ENCODE peak calls at places on chromosomes 4 and X, in seven cellular contexts. One of them, this sample, is unnamed. For H3K4me1, the result is how much of the 10 kb centered on the place peaks cover.

GRCh38 chr4:79588679-79589078 is 180.7 kb upstream of the GK2 start:
- DNase-seq in OCI-LY7: no peak
- DNase-seq in PC-3: no peak
- DNase-seq in hepatocyte: no peak
- DNase-seq in GM23338: no peak
- DNase-seq in neural progenitor cell: no peak
- DNase-seq in MM.1S: no peak
- DNase-seq in this sample: peak

GRCh38 chr4:2071912-2072867 is 13.1 kb downstream of the NAT8L start:
- DNase-seq in OCI-LY7: no peak
- DNase-seq in PC-3: no peak
- DNase-seq in hepatocyte: no peak
- DNase-seq in GM23338: no peak
- DNase-seq in neural progenitor cell: no peak
- DNase-seq in MM.1S: no peak
- DNase-seq in this sample: no peak

GRCh38 chrX:41734530-41734929 is 10.5 kb downstream of the GPR82 start:
- DNase-seq in OCI-LY7: peak
- DNase-seq in PC-3: peak
- DNase-seq in hepatocyte: no peak
- DNase-seq in GM23338: peak
- DNase-seq in neural progenitor cell: peak
- DNase-seq in MM.1S: no peak
- DNase-seq in this sample: peak

GRCh38 chr4:159401791-159402380 is 299.0 kb downstream of the RAPGEF2 start:
- DNase-seq in OCI-LY7: no peak
- DNase-seq in PC-3: peak
- DNase-seq in hepatocyte: peak
- DNase-seq in GM23338: no peak
- DNase-seq in neural progenitor cell: peak
- DNase-seq in MM.1S: no peak
- DNase-seq in this sample: peak

GRCh38 chrX:20522420-20522819 is 255.7 kb upstream of the RPS6KA3 start:
- DNase-seq in OCI-LY7: no peak
- DNase-seq in PC-3: no peak
- DNase-seq in hepatocyte: no peak
- DNase-seq in GM23338: no peak
- DNase-seq in neural progenitor cell: no peak
- DNase-seq in MM.1S: no peak
- DNase-seq in this sample: no peak

GRCh38 chr4:169540774-169541173 is 71.6 kb downstream of the NEK1 start:
- DNase-seq in OCI-LY7: no peak
- DNase-seq in PC-3: no peak
- DNase-seq in hepatocyte: no peak
- DNase-seq in GM23338: no peak
- DNase-seq in neural progenitor cell: no peak
- DNase-seq in MM.1S: no peak
- DNase-seq in this sample: peak

GRCh38 chrX:24448762-24449161 is 16.3 kb upstream of the PDK3 start:
- DNase-seq in OCI-LY7: no peak
- DNase-seq in PC-3: no peak
- DNase-seq in hepatocyte: no peak
- DNase-seq in GM23338: no peak
- DNase-seq in neural progenitor cell: no peak
- DNase-seq in MM.1S: no peak
- DNase-seq in this sample: no peak

GRCh38 chr4:66564901-66565648 is 894.8 kb upstream of the EPHA5 start:
- DNase-seq in OCI-LY7: no peak
- DNase-seq in PC-3: no peak
- DNase-seq in hepatocyte: peak
- DNase-seq in GM23338: no peak
- DNase-seq in neural progenitor cell: no peak
- DNase-seq in MM.1S: no peak
- DNase-seq in this sample: peak

GRCh38 chr4:88012652-88013051 is 5.2 kb downstream of the PKD2 start:
- DNase-seq in OCI-LY7: peak
- DNase-seq in PC-3: no peak
- DNase-seq in hepatocyte: no peak
- DNase-seq in GM23338: no peak
- DNase-seq in neural progenitor cell: no peak
- DNase-seq in MM.1S: no peak
- DNase-seq in this sample: no peak

GRCh38 chrX:22650691-22651090 is 349.1 kb upstream of the DDX53 start:
- DNase-seq in OCI-LY7: no peak
- DNase-seq in PC-3: no peak
- DNase-seq in hepatocyte: no peak
- DNase-seq in GM23338: no peak
- DNase-seq in neural progenitor cell: no peak
- DNase-seq in MM.1S: no peak
- DNase-seq in this sample: no peak

GRCh38 chrX:54794004-54794403 is 4.1 kb downstream of the ITIH6 start:
- DNase-seq in OCI-LY7: no peak
- DNase-seq in PC-3: no peak
- DNase-seq in hepatocyte: no peak
- DNase-seq in GM23338: no peak
- DNase-seq in neural progenitor cell: no peak
- DNase-seq in MM.1S: no peak
- DNase-seq in this sample: no peak

GRCh38 chr4:8817081-8817812 is 54.4 kb downstream of the HMX1 start:
- DNase-seq in OCI-LY7: no peak
- DNase-seq in PC-3: no peak
- DNase-seq in hepatocyte: no peak
- DNase-seq in GM23338: no peak
- DNase-seq in neural progenitor cell: no peak
- DNase-seq in MM.1S: no peak
- DNase-seq in this sample: no peak

GRCh38 chr4:6658635-6659075 is 18.2 kb downstream of the MRFAP1 start:
- DNase-seq in OCI-LY7: no peak
- DNase-seq in PC-3: no peak
- DNase-seq in hepatocyte: peak
- DNase-seq in GM23338: peak
- DNase-seq in neural progenitor cell: peak
- DNase-seq in MM.1S: no peak
- DNase-seq in this sample: peak

GRCh38 chrX:109635151-109635550 is 10.2 kb upstream of the KCNE5 start:
- DNase-seq in OCI-LY7: peak
- DNase-seq in PC-3: peak
- DNase-seq in hepatocyte: no peak
- DNase-seq in GM23338: peak
- DNase-seq in neural progenitor cell: peak
- DNase-seq in MM.1S: peak
- DNase-seq in this sample: peak

GRCh38 chr4:189979196-189980047 is 38.8 kb downstream of the FRG1 start:
- DNase-seq in OCI-LY7: no peak
- DNase-seq in PC-3: no peak
- DNase-seq in hepatocyte: no peak
- DNase-seq in GM23338: no peak
- DNase-seq in neural progenitor cell: no peak
- DNase-seq in MM.1S: no peak
- DNase-seq in this sample: no peak

GRCh38 chrX:112668476-112669404 is 11.0 kb downstream of the LHFPL1 start:
- DNase-seq in OCI-LY7: no peak
- DNase-seq in PC-3: no peak
- DNase-seq in hepatocyte: no peak
- DNase-seq in GM23338: peak
- DNase-seq in neural progenitor cell: peak
- DNase-seq in MM.1S: no peak
- DNase-seq in this sample: no peak

GRCh38 chrX:45306794-45307193 is 106.1 kb upstream of the DIPK2B start:
- DNase-seq in OCI-LY7: no peak
- DNase-seq in PC-3: no peak
- DNase-seq in hepatocyte: no peak
- DNase-seq in GM23338: no peak
- DNase-seq in neural progenitor cell: no peak
- DNase-seq in MM.1S: no peak
- DNase-seq in this sample: no peak

GRCh38 chrX:545488-545887 is 85.1 kb upstream of the SHOX start:
- DNase-seq in OCI-LY7: no peak
- DNase-seq in PC-3: no peak
- DNase-seq in hepatocyte: no peak
- DNase-seq in GM23338: no peak
- DNase-seq in neural progenitor cell: peak
- DNase-seq in MM.1S: no peak
- DNase-seq in this sample: no peak

GRCh38 chr4:98662619-98663225 is 4.3 kb upstream of the TSPAN5 start:
- DNase-seq in OCI-LY7: no peak
- DNase-seq in PC-3: peak
- DNase-seq in hepatocyte: no peak
- DNase-seq in GM23338: peak
- DNase-seq in neural progenitor cell: peak
- DNase-seq in MM.1S: peak
- DNase-seq in this sample: no peak

GRCh38 chrX:12076046-12076445 is 62.2 kb upstream of the FRMPD4 start:
- DNase-seq in OCI-LY7: no peak
- DNase-seq in PC-3: peak
- DNase-seq in hepatocyte: no peak
- DNase-seq in GM23338: peak
- DNase-seq in neural progenitor cell: no peak
- DNase-seq in MM.1S: no peak
- DNase-seq in this sample: peak

GRCh38 chr4:152357206-152357605 is 178.7 kb downstream of the FBXW7 start:
- DNase-seq in OCI-LY7: no peak
- DNase-seq in PC-3: no peak
- DNase-seq in hepatocyte: no peak
- DNase-seq in GM23338: no peak
- DNase-seq in neural progenitor cell: no peak
- DNase-seq in MM.1S: no peak
- DNase-seq in this sample: peak

GRCh38 chr4:74044676-74045075 is 6.2 kb upstream of the CXCL3 start:
- DNase-seq in OCI-LY7: no peak
- DNase-seq in PC-3: peak
- DNase-seq in hepatocyte: no peak
- DNase-seq in GM23338: no peak
- DNase-seq in neural progenitor cell: no peak
- DNase-seq in MM.1S: no peak
- DNase-seq in this sample: peak

GRCh38 chrX:117458243-117458968 is 658.2 kb downstream of the KLHL13 start:
- DNase-seq in OCI-LY7: no peak
- DNase-seq in PC-3: no peak
- DNase-seq in hepatocyte: no peak
- DNase-seq in GM23338: no peak
- DNase-seq in neural progenitor cell: no peak
- DNase-seq in MM.1S: no peak
- DNase-seq in this sample: no peak

GRCh38 chr4:151117371-151117962 is 18.0 kb downstream of the RPS3A start:
- DNase-seq in OCI-LY7: peak
- DNase-seq in PC-3: peak
- DNase-seq in hepatocyte: peak
- DNase-seq in GM23338: peak
- DNase-seq in neural progenitor cell: peak
- DNase-seq in MM.1S: peak
- DNase-seq in this sample: peak

GRCh38 chrX:56793533-56794320 is 64.7 kb downstream of the NBDY start:
- DNase-seq in OCI-LY7: no peak
- DNase-seq in PC-3: no peak
- DNase-seq in hepatocyte: no peak
- DNase-seq in GM23338: no peak
- DNase-seq in neural progenitor cell: no peak
- DNase-seq in MM.1S: no peak
- DNase-seq in this sample: peak

GRCh38 chrX:33892670-33893069 is 239.4 kb downstream of the FAM47A start:
- DNase-seq in OCI-LY7: no peak
- DNase-seq in PC-3: no peak
- DNase-seq in hepatocyte: no peak
- DNase-seq in GM23338: no peak
- DNase-seq in neural progenitor cell: no peak
- DNase-seq in MM.1S: no peak
- DNase-seq in this sample: no peak

GRCh38 chr4:107548211-107548905 is 171.7 kb downstream of the PAPSS1 start:
- DNase-seq in OCI-LY7: no peak
- DNase-seq in PC-3: peak
- DNase-seq in hepatocyte: peak
- DNase-seq in GM23338: peak
- DNase-seq in neural progenitor cell: peak
- DNase-seq in MM.1S: no peak
- DNase-seq in this sample: no peak
- TF ChIP-seq EZH2phosphoT487 in OCI-LY7: no peak
- TF ChIP-seq EZH2phosphoT487 in PC-3: no peak
- TF ChIP-seq EZH2phosphoT487 in hepatocyte: no peak
- TF ChIP-seq EZH2phosphoT487 in GM23338: no peak
- TF ChIP-seq EZH2phosphoT487 in neural progenitor cell: no peak
- TF ChIP-seq EZH2phosphoT487 in MM.1S: no peak
- TF ChIP-seq EZH2phosphoT487 in this sample: no peak

GRCh38 chr4:147808447-147808846 is 76.6 kb downstream of the ARHGAP10 start:
- DNase-seq in OCI-LY7: no peak
- DNase-seq in PC-3: no peak
- DNase-seq in hepatocyte: no peak
- DNase-seq in GM23338: no peak
- DNase-seq in neural progenitor cell: no peak
- DNase-seq in MM.1S: no peak
- DNase-seq in this sample: peak
- H3K4me1 ChIP-seq in OCI-LY7: under half
- H3K4me1 ChIP-seq in PC-3: under half
- H3K4me1 ChIP-seq in hepatocyte: under half
- H3K4me1 ChIP-seq in GM23338: under half
- H3K4me1 ChIP-seq in neural progenitor cell: under half
- H3K4me1 ChIP-seq in MM.1S: under half
- H3K4me1 ChIP-seq in this sample: under half

GRCh38 chr4:108043536-108043935 is 53.8 kb downstream of the HADH start:
- DNase-seq in OCI-LY7: peak
- DNase-seq in PC-3: no peak
- DNase-seq in hepatocyte: no peak
- DNase-seq in GM23338: peak
- DNase-seq in neural progenitor cell: peak
- DNase-seq in MM.1S: no peak
- DNase-seq in this sample: no peak
- TF ChIP-seq EZH2phosphoT487 in OCI-LY7: no peak
- TF ChIP-seq EZH2phosphoT487 in PC-3: no peak
- TF ChIP-seq EZH2phosphoT487 in hepatocyte: no peak
- TF ChIP-seq EZH2phosphoT487 in GM23338: no peak
- TF ChIP-seq EZH2phosphoT487 in neural progenitor cell: peak
- TF ChIP-seq EZH2phosphoT487 in MM.1S: no peak
- TF ChIP-seq EZH2phosphoT487 in this sample: no peak

GRCh38 chr4:185254434-185254833 is 45.0 kb downstream of the SNX25 start:
- DNase-seq in OCI-LY7: no peak
- DNase-seq in PC-3: no peak
- DNase-seq in hepatocyte: no peak
- DNase-seq in GM23338: peak
- DNase-seq in neural progenitor cell: no peak
- DNase-seq in MM.1S: no peak
- DNase-seq in this sample: no peak
- H3K4me1 ChIP-seq in OCI-LY7: half or more
- H3K4me1 ChIP-seq in PC-3: under half
- H3K4me1 ChIP-seq in hepatocyte: under half
- H3K4me1 ChIP-seq in GM23338: under half
- H3K4me1 ChIP-seq in neural progenitor cell: under half
- H3K4me1 ChIP-seq in MM.1S: half or more
- H3K4me1 ChIP-seq in this sample: under half